ENCODE peak calls at places on chromosomes 2 and 18, in four cellular contexts. Q is A172, P is H54, U is RPMI7951. F is an unnamed sample.

GRCh38 chr2:166361351-166362153 is 14.2 kb downstream of the SCN9A start:
- DNase-seq in Q (peak), P (no peak), U (peak), F (peak)

GRCh38 chr2:97728091-97728596 is 14.8 kb downstream of the ZAP70 start:
- DNase-seq in Q (peak), P (peak), U (peak), F (peak)

GRCh38 chr2:27174638-27175037 is 25.8 kb downstream of the TCF23 start:
- DNase-seq in Q (no peak), P (no peak), U (no peak), F (peak)

GRCh38 chr2:147346142-147346541 is 498.7 kb upstream of the ACVR2A start:
- DNase-seq in Q (no peak), P (no peak), U (no peak), F (no peak)

GRCh38 chr2:46170011-46170410 is 127.2 kb upstream of the EPAS1 start:
- DNase-seq in Q (no peak), P (no peak), U (no peak), F (no peak)

GRCh38 chr2:177138823-177139222 is 73.8 kb upstream of the HNRNPA3 start:
- DNase-seq in Q (no peak), P (no peak), U (no peak), F (no peak)

GRCh38 chr18:34626404-34627137 is 83.5 kb upstream of the DTNA start:
- DNase-seq in Q (peak), P (no peak), U (no peak), F (peak)

GRCh38 chr2:74374509-74375205 is 5.5 kb downstream of the DCTN1 start:
- DNase-seq in Q (no peak), P (no peak), U (no peak), F (peak)

GRCh38 chr2:205892141-205893064 is 193.6 kb downstream of the INO80D start:
- DNase-seq in Q (no peak), P (no peak), U (peak), F (peak)

GRCh38 chr18:13221821-13222220 is 3.3 kb downstream of the LDLRAD4 start:
- DNase-seq in Q (peak), P (no peak), U (no peak), F (no peak)

GRCh38 chr2:134127496-134127895 is 126.4 kb upstream of the MGAT5 start:
- DNase-seq in Q (no peak), P (no peak), U (no peak), F (no peak)

GRCh38 chr2:86807462-86808275 is 17.0 kb upstream of the CD8A start:
- DNase-seq in Q (peak), P (no peak), U (peak), F (peak)

GRCh38 chr2:144452169-144453038 is 67.5 kb downstream of the ZEB2 start:
- DNase-seq in Q (peak), P (no peak), U (no peak), F (no peak)

GRCh38 chr2:217795067-217795466 is 207.7 kb downstream of the TNS1 start:
- DNase-seq in Q (no peak), P (no peak), U (no peak), F (no peak)

GRCh38 chr2:191382801-191383200 is 137.6 kb downstream of the MYO1B start:
- DNase-seq in Q (no peak), P (no peak), U (peak), F (peak)

GRCh38 chr18:42052137-42052708 is 97.2 kb downstream of the PIK3C3 start:
- DNase-seq in Q (no peak), P (no peak), U (peak), F (no peak)

GRCh38 chr2:68594674-68595492 is 48.5 kb upstream of the PROKR1 start:
- DNase-seq in Q (peak), P (peak), U (peak), F (peak)

F was measured in Daoy.